ENCODE peak calls at places on chromosome 17, in five cellular contexts. K is astrocyte, N is nephron progenitor cell, P is WTC11, A is HEK293T. T is an unnamed sample.

GRCh38 chr17:44922136-44922535 is 6.8 kb upstream of the GFAP start:
- DNase-seq in K (no peak), N (no peak), P (no peak), A (no peak), T (no peak)

GRCh38 chr17:79261361-79262072 is 186.9 kb downstream of the ENGASE start:
- DNase-seq in K (no peak), N (no peak), P (no peak), A (no peak), T (no peak)

GRCh38 chr17:2962729-2963128 is 100.7 kb downstream of the OR1D5 start:
- DNase-seq in K (no peak), N (no peak), P (no peak), A (no peak), T (no peak)

GRCh38 chr17:39929657-39930407 is 2.3 kb downstream of the LRRC3C start:
- DNase-seq in K (peak), N (no peak), P (no peak), A (no peak), T (no peak)

GRCh38 chr17:59786536-59787319 is 79.3 kb downstream of the VMP1 start:
- DNase-seq in K (peak), N (no peak), P (no peak), A (peak), T (peak)

GRCh38 chr17:75036643-75037268 is 10.0 kb downstream of the ATP5PD start:
- DNase-seq in K (peak), N (peak), P (peak), A (peak), T (peak)

GRCh38 chr17:39014044-39014794 is 47.0 kb upstream of the FBXO47 start:
- DNase-seq in K (peak), N (no peak), P (no peak), A (no peak), T (peak)

GRCh38 chr17:49647256-49647585 is 30.7 kb downstream of the SPOP start:
- DNase-seq in K (no peak), N (no peak), P (no peak), A (no peak), T (no peak)

GRCh38 chr17:38539386-38539785 is 66.4 kb downstream of the SRCIN1 start:
- DNase-seq in K (no peak), N (no peak), P (no peak), A (no peak), T (no peak)

GRCh38 chr17:43810226-43810715 is 22.7 kb downstream of the MPP3 start:
- DNase-seq in K (no peak), N (no peak), P (no peak), A (no peak), T (no peak)

GRCh38 chr17:17971431-17972125 is 622 bp downstream of the TOM1L2 start:
- DNase-seq in K (no peak), N (no peak), P (no peak), A (no peak), T (no peak)

GRCh38 chr17:37516131-37516561 is 26.5 kb downstream of the DUSP14 start:
- DNase-seq in K (peak), N (no peak), P (no peak), A (no peak), T (no peak)

GRCh38 chr17:81652901-81653771 is 3.2 kb downstream of the PDE6G start:
- DNase-seq in K (no peak), N (peak), P (peak), A (no peak), T (no peak)

GRCh38 chr17:78007655-78008054 is 49.2 kb downstream of the TNRC6C start:
- DNase-seq in K (no peak), N (no peak), P (no peak), A (no peak), T (no peak)

GRCh38 chr17:4505187-4505586 is 6.5 kb downstream of the SPNS2 start:
- DNase-seq in K (no peak), N (no peak), P (no peak), A (no peak), T (no peak)

GRCh38 chr17:68260051-68260762 is 12.4 kb downstream of the AMZ2 start:
- DNase-seq in K (peak), N (no peak), P (no peak), A (no peak), T (no peak)

GRCh38 chr17:50514936-50515702 is 6.9 kb downstream of the MYCBPAP start:
- DNase-seq in K (peak), N (no peak), P (no peak), A (no peak), T (no peak)

GRCh38 chr17:78019367-78019975 is 61.0 kb downstream of the TNRC6C start:
- DNase-seq in K (peak), N (no peak), P (no peak), A (no peak), T (no peak)

GRCh38 chr17:82103588-82104451 is 5.8 kb upstream of the FASN start:
- DNase-seq in K (no peak), N (peak), P (peak), A (no peak), T (peak)

GRCh38 chr17:57956311-57957119 is 1.3 kb upstream of the CUEDC1 start:
- DNase-seq in K (no peak), N (no peak), P (no peak), A (no peak), T (no peak)

GRCh38 chr17:30229012-30229411 is 6.5 kb downstream of the SLC6A4 start:
- DNase-seq in K (no peak), N (no peak), P (no peak), A (no peak), T (no peak)

GRCh38 chr17:33335491-33336173 is 42.5 kb upstream of the ASIC2 start:
- DNase-seq in K (no peak), N (peak), P (peak), A (no peak), T (peak)